ENCODE peak calls at places on chromosomes 16 and 17, in six cellular contexts. P is H1, G is K562, K is HepG2, N is SK-N-SH, M is GM12878. V is an unnamed sample.

GRCh38 chr17:82081546-82081945 is 15.9 kb upstream of the DUS1L start:
- DNase-seq in P (no peak), G (no peak), K (no peak), N (no peak), M (no peak), V (no peak)

GRCh38 chr16:17194190-17194780 is 276.5 kb downstream of the XYLT1 start:
- DNase-seq in P (peak; percentile 70), G (peak; percentile 70), K (no peak), N (peak; percentile 52), M (no peak), V (peak; percentile 24)

GRCh38 chr17:78338860-78339259 is 21.0 kb downstream of the SOCS3 start:
- DNase-seq in P (no peak), G (no peak), K (no peak), N (no peak), M (no peak), V (peak; percentile 75)

GRCh38 chr17:29433551-29433950 is 43.4 kb downstream of the TAOK1 start:
- DNase-seq in P (no peak), G (peak; percentile 29), K (no peak), N (no peak), M (no peak), V (no peak)

GRCh38 chr17:70060415-70060814 is 14.6 kb upstream of the KCNJ16 start:
- DNase-seq in P (no peak), G (no peak), K (no peak), N (no peak), M (no peak), V (no peak)

GRCh38 chr17:50062323-50063243 is 6.7 kb downstream of the ITGA3 start:
- DNase-seq in P (no peak), G (no peak), K (no peak), N (peak; percentile 56), M (no peak), V (peak; percentile 91)

GRCh38 chr17:50274945-50275221 is 617 bp downstream of the TMEM92 start:
- DNase-seq in P (no peak), G (no peak), K (no peak), N (no peak), M (no peak), V (no peak)

GRCh38 chr17:66552381-66552780 is 250.0 kb downstream of the PRKCA start:
- DNase-seq in P (no peak), G (no peak), K (no peak), N (no peak), M (no peak), V (no peak)

GRCh38 chr16:24853169-24853824 is 7.5 kb downstream of the SLC5A11 start:
- DNase-seq in P (no peak), G (no peak), K (no peak), N (no peak), M (no peak), V (no peak)

GRCh38 chr16:69861276-69862030 is 89.7 kb upstream of the CLEC18A start:
- DNase-seq in P (no peak), G (no peak), K (no peak), N (no peak), M (no peak), V (no peak)

GRCh38 chr16:55552621-55553020 is 13.9 kb upstream of the CAPNS2 start:
- DNase-seq in P (no peak), G (peak; percentile 18), K (no peak), N (no peak), M (no peak), V (no peak)

GRCh38 chr17:1997587-1998425 is 27.3 kb downstream of the RTN4RL1 start:
- DNase-seq in P (no peak), G (no peak), K (peak; percentile 77), N (no peak), M (no peak), V (no peak)

GRCh38 chr16:15958703-15959348 is 9.4 kb downstream of the ABCC1 start:
- DNase-seq in P (no peak), G (no peak), K (no peak), N (no peak), M (no peak), V (no peak)

GRCh38 chr17:28716740-28717577 is 709 bp downstream of the RAB34 start:
- DNase-seq in P (no peak), G (no peak), K (no peak), N (no peak), M (no peak), V (no peak)

GRCh38 chr16:68936729-68937631 is 93.6 kb downstream of the TANGO6 start:
- DNase-seq in P (no peak), G (no peak), K (no peak), N (no peak), M (no peak), V (no peak)

GRCh38 chr16:51085271-51085670 is 65.8 kb downstream of the SALL1 start:
- DNase-seq in P (no peak), G (no peak), K (no peak), N (no peak), M (no peak), V (no peak)

GRCh38 chr17:47335101-47335936 is 11.6 kb downstream of the EFCAB13 start:
- DNase-seq in P (no peak), G (no peak), K (no peak), N (no peak), M (no peak), V (no peak)

GRCh38 chr17:32878211-32878610 is 1.3 kb upstream of the MYO1D start:
- DNase-seq in P (no peak), G (no peak), K (no peak), N (no peak), M (no peak), V (no peak)

GRCh38 chr17:64687959-64688358 is 25.9 kb upstream of the SMURF2 start:
- DNase-seq in P (no peak), G (no peak), K (no peak), N (no peak), M (no peak), V (no peak)

GRCh38 chr17:7835818-7836595 is 2.0 kb downstream of the KDM6B start:
- DNase-seq in P (no peak), G (no peak), K (peak; percentile 64), N (peak; percentile 55), M (no peak), V (no peak)

GRCh38 chr17:77185137-77185536 is 44.4 kb downstream of the SEC14L1 start:
- DNase-seq in P (no peak), G (no peak), K (no peak), N (no peak), M (no peak), V (no peak)

GRCh38 chr17:83067718-83068261 is 11.6 kb upstream of the METRNL start:
- DNase-seq in P (no peak), G (peak; percentile 73), K (no peak), N (peak; percentile 61), M (no peak), V (no peak)

GRCh38 chr17:66115246-66115645 is 76.7 kb downstream of the CEP112 start:
- DNase-seq in P (no peak), G (no peak), K (no peak), N (no peak), M (no peak), V (no peak)

GRCh38 chr17:4519361-4519788 is 20.7 kb downstream of the SPNS2 start:
- DNase-seq in P (no peak), G (no peak), K (no peak), N (no peak), M (no peak), V (no peak)

GRCh38 chr16:56874800-56875199 is 9.8 kb downstream of the SLC12A3 start:
- DNase-seq in P (no peak), G (no peak), K (no peak), N (peak; percentile 90), M (no peak), V (no peak)

GRCh38 chr17:2215616-2216364 is 87.8 kb downstream of the SMG6 start:
- DNase-seq in P (no peak), G (no peak), K (no peak), N (peak; percentile 79), M (no peak), V (no peak)

GRCh38 chr17:29591737-29592624 is 951 bp upstream of the ANKRD13B start:
- DNase-seq in P (no peak), G (peak; percentile 90), K (peak; percentile 74), N (peak; percentile 96), M (no peak), V (peak; percentile 69)

DNA sequence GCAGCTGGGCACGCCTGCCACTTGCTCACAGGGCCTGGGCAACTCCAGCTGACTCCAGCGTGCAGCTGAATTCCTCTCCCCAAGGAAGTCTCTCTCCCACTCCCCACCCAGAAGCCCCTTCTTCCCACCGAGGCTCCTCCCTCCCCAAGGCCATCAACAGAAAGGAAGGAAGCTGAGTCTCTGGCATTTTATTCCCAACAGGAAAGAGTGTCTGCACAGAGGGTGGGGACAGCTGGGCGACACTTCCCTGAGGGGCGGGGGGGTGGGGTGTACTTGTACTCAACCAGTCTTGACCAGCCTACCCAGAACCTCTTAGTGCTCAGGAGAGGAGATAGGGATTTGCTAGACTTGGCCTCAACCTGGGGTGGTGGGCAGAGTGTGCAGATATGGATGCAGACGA is at the start of gene EXOC3L1:
- DNase-seq in P (no peak), G (no peak), K (no peak), N (no peak), M (no peak), V (no peak)
- H3K4me1 ChIP-seq in P (no peaks in the 10 kb centered on the region), G (peaks cover 72% of the 10 kb centered on the region), K (peaks cover 59% of the 10 kb centered on the region), N (peaks cover 29% of the 10 kb centered on the region), M (peaks cover 8% of the 10 kb centered on the region), V (peaks cover 11% of the 10 kb centered on the region)

GRCh38 chr17:31248986-31249385 is 48.1 kb downstream of the OMG start:
- DNase-seq in P (no peak), G (no peak), K (no peak), N (no peak), M (no peak), V (no peak)
- TF ChIP-seq JUND in P (no peak), G (no peak), K (no peak), N (peak; percentile 99), M (no peak), V (no peak)

DNA sequence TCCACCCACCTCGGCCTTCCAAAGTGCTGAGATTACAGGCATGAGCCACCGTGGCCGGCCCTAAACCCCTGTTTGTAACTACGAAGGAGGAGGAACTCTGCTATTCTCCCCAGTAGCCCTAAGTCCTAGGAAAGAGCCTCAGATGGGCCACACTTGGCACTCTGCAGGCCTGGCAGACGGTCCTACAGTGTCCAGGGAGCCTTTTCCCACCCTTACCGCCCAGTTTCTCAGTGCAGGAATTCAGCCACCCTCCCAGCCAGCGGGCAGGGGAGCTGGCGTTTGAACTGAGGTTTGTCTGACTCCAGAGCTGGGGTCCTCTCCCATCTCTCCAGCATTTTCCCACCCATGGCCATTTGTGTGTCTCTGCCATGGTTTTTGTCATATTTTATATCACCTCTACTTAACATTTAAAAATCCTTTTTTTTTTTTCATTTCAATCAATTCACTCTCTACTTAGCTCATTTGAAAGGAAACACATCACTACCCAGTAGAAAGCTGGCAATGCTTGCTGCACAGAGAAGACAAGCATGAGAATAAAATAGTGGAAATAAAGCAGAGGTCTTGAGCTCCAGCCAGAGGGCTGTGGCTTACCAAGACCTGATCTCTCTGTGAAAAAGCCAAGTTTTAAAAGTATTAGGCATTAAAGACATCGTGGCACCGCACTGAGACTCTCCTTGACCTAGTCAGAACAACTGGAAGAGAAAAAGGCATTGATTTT is 34.9 kb downstream of the BCO1 start:
- DNase-seq in P (no peak), G (no peak), K (no peak), N (no peak), M (no peak), V (no peak)
- TF ChIP-seq POLR2AphosphoS5 in P (no peak), G (no peak), K (no peak), N (no peak), M (no peak), V (no peak)

DNA sequence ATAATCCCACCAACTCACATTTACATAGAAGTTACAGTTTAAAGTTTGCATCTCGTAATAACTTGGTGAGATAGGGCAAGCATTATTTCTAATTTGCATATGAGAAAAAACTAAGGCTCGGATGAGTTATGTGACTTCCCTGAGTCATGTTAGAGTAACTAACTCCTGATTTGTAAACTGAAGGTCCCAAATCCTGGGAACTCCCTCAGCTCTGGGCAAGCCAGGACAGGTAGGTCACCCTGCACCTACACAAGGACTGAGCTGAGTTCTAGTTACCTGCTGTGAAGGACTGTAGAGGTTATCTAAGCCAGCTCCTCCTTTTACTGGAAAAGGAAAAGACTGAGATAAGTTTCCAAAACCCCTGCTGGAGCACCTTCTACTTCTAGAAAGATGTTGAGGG is 92.1 kb upstream of the HLF start:
- DNase-seq in P (no peak), G (no peak), K (no peak), N (no peak), M (no peak), V (no peak)
- H3K4me1 ChIP-seq in P (no peaks in the 10 kb centered on the region), G (no peaks in the 10 kb centered on the region), K (peaks cover 10% of the 10 kb centered on the region), N (peaks cover 14% of the 10 kb centered on the region), M (peaks cover 20% of the 10 kb centered on the region), V (no peaks in the 10 kb centered on the region)

V was measured in HCT116.